ENCODE peak calls at places on chromosomes 6 and 20, in six cellular contexts. A, S, Z, D, Q and J are unnamed samples. For H3K36me3, the result is how much of the 10 kb centered on the place peaks cover.

GRCh38 chr20:13424174-13424833 is 203.2 kb downstream of the ISM1 start:
- DNase-seq in Q (no peak), Z (no peak), A (no peak), D (no peak), S (no peak), J (no peak)

GRCh38 chr6:38012573-38012972 is 193.0 kb downstream of the ZFAND3 start:
- DNase-seq in Z (no peak), A (no peak), Q (peak), S (no peak), D (peak), J (peak)

GRCh38 chr6:71510057-71510713 is 221.6 kb downstream of the OGFRL1 start:
- DNase-seq in D (peak), A (peak), Z (no peak), Q (no peak), S (peak), J (peak)

GRCh38 chr20:51534764-51535386 is 7.6 kb downstream of the NFATC2 start:
- DNase-seq in A (no peak), Q (no peak), Z (no peak), S (no peak), D (no peak), J (no peak)

GRCh38 chr20:24842591-24843442 is 106.3 kb upstream of the CST7 start:
- DNase-seq in S (no peak), Z (no peak), D (no peak), A (peak), Q (no peak), J (peak)

GRCh38 chr6:44022296-44022661 is 105.0 kb downstream of the MRPL14 start:
- DNase-seq in D (no peak), A (peak), S (no peak), Z (no peak), Q (no peak), J (no peak)

GRCh38 chr6:137709424-137710281 is 157.4 kb upstream of the TNFAIP3 start:
- DNase-seq in S (no peak), Z (no peak), A (no peak), Q (no peak), D (peak), J (no peak)

GRCh38 chr6:56509031-56509430 is 133.7 kb downstream of the DST start:
- DNase-seq in Z (no peak), D (no peak), A (no peak), S (no peak), Q (no peak), J (no peak)

GRCh38 chr6:15505463-15505918 is 157.3 kb downstream of the DTNBP1 start:
- DNase-seq in Q (no peak), Z (no peak), S (no peak), A (no peak), D (no peak), J (no peak)

GRCh38 chr6:85364354-85364753 is 85.5 kb upstream of the NT5E start:
- DNase-seq in Z (no peak), A (no peak), S (no peak), D (peak), Q (no peak), J (no peak)

GRCh38 chr6:136073216-136073615 is 176.9 kb downstream of the MTFR2 start:
- DNase-seq in Q (no peak), Z (no peak), D (no peak), A (no peak), S (no peak), J (no peak)

GRCh38 chr6:157092736-157093135 is 230.6 kb downstream of the TMEM242 start:
- DNase-seq in A (no peak), D (peak), Q (no peak), Z (no peak), S (no peak), J (no peak)

GRCh38 chr6:124964764-124965105 is 2.5 kb downstream of the RNF217 start:
- DNase-seq in Q (no peak), A (no peak), D (no peak), S (no peak), Z (no peak), J (no peak)

GRCh38 chr6:170596426-170596825 is 12.0 kb upstream of the PDCD2 start:
- DNase-seq in D (no peak), S (no peak), Z (no peak), Q (no peak), A (no peak), J (peak)

GRCh38 chr6:119467478-119468081 is 118.0 kb upstream of the MAN1A1 start:
- DNase-seq in A (no peak), Z (no peak), Q (no peak), D (no peak), S (no peak), J (no peak)

GRCh38 chr6:32886674-32887383 is 32.8 kb downstream of the PSMB9 start:
- DNase-seq in A (no peak), S (no peak), Z (no peak), Q (no peak), D (peak), J (peak)

GRCh38 chr20:34491226-34491931 is 24.8 kb upstream of the DYNLRB1 start:
- DNase-seq in Z (no peak), A (no peak), Q (no peak), D (no peak), S (no peak), J (no peak)
- H3K36me3 ChIP-seq in Z (under half), A (half or more), Q (half or more), D (half or more), S (half or more), J (half or more)

GRCh38 chr20:49245921-49246740 is 26.9 kb downstream of the DDX27 start:
- DNase-seq in Z (no peak), A (peak), Q (peak), D (peak), S (peak), J (peak)

GRCh38 chr20:49248301-49248700 is 29.1 kb downstream of the DDX27 start:
- DNase-seq in S (no peak), Z (no peak), A (no peak), Q (no peak), D (no peak), J (no peak)

GRCh38 chr20:49247169-49247734 is 28.0 kb downstream of the DDX27 start:
- DNase-seq in Q (no peak), A (no peak), Z (no peak), S (no peak), D (no peak), J (no peak)

GRCh38 chr20:49247792-49248191 is 28.6 kb downstream of the DDX27 start:
- DNase-seq in Z (no peak), D (no peak), A (no peak), S (no peak), Q (no peak), J (peak)

GRCh38 chr20:49248879-49249665 is 28.8 kb downstream of the ZNFX1 start:
- DNase-seq in S (no peak), A (no peak), D (no peak), Q (no peak), Z (no peak), J (no peak)
- H3K36me3 ChIP-seq in S (half or more), A (half or more), D (half or more), Q (half or more), Z (half or more), J (half or more)

DNA sequence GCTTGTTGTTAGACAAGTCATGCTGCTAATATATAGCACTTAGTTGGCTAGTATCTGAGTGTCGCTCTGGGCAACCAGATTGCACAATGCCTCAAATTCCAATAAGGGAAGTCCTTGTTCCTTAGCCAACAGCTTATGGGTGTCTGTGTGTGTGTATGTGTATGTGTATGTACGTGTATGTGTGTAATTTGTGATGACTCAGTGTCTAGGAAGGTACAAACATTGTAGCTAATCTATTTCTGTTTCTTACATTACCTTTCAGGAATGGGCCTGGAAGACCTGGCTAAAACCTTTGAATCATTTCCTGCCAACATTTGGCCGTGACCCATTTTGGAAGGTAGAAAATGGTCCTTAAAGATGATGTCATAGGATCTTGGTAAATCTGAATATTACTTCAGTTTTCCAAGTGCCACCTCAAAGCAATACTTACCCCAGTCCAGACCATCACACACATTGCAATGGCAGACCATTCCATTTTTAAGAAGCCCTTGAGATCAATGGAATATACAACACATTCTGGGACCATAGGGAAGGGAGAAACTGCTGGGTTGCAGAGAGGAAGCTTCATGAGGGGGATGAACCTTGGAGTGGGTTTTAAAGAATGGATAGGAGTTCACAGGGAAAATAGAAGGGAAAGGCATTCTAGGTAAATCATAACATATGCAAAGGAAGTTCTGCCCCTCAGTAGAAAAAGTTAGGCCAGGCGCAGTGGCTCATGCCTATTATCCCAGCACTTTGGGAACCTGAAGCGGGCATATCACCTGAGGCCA is 25.1 kb downstream of the NEDD9 start:
- DNase-seq in Q (no peak), A (peak), D (peak), S (peak), Z (no peak), J (peak)
- H3K36me3 ChIP-seq in Q (under half), A (half or more), D (under half), S (under half), Z (under half), J (under half)

GRCh38 chr20:37190354-37190753 is 11.0 kb upstream of the MROH8 start:
- DNase-seq in A (no peak), Q (no peak), S (no peak), Z (no peak), D (no peak), J (no peak)

GRCh38 chr20:37193226-37193625 is 13.9 kb upstream of the MROH8 start:
- DNase-seq in S (no peak), D (no peak), Q (no peak), Z (no peak), A (no peak), J (no peak)

GRCh38 chr20:37193821-37194220 is 14.5 kb upstream of the MROH8 start:
- DNase-seq in S (no peak), Q (no peak), Z (no peak), D (no peak), A (no peak), J (peak)

GRCh38 chr20:37194616-37195015 is 15.3 kb upstream of the MROH8 start:
- DNase-seq in D (no peak), S (no peak), A (no peak), Q (no peak), Z (no peak), J (no peak)

GRCh38 chr20:37192137-37192854 is 12.9 kb upstream of the MROH8 start:
- DNase-seq in Z (peak), S (peak), A (peak), D (peak), Q (peak), J (peak)
- H3K36me3 ChIP-seq in Z (under half), S (under half), A (half or more), D (under half), Q (half or more), J (under half)

DNA sequence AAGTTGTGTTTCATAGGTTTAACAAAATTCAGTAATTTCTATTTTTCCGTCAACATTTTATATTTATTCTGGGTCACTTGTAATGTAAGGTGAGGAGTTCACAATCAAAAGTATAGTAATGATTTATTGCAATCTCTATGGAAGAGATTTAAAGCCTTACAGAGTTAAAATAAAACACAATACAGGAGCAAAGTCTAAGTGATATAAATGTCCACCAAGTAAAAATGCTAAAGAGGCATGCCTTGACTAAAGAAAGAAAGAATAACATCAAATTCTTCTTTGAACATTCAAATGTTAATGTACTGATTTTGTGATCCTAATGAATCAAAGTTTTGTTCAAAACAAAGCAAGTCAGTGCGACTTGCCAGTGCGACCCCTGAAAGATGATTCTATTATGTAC is 61.5 kb downstream of the REPS1 start:
- DNase-seq in Q (no peak), D (no peak), S (no peak), A (no peak), Z (no peak), J (no peak)
- H3K36me3 ChIP-seq in Q (under half), D (under half), S (under half), A (under half), Z (under half), J (under half)